ENCODE peak calls at places on chromosomes 16 and 17, in four cellular contexts. One of them, this sample, is unnamed. For H3F3A, the result is how much of the 10 kb centered on the place peaks cover.

GRCh38 chr16:84789431-84789830 is 30.4 kb upstream of the CRISPLD2 start:
- DNase-seq in MM.1S: no peak
- DNase-seq in PC-3: no peak
- DNase-seq in neural progenitor cell: no peak
- DNase-seq in this sample: no peak

GRCh38 chr17:47660064-47660492 is 10.4 kb downstream of the KPNB1 start:
- DNase-seq in MM.1S: peak
- DNase-seq in PC-3: no peak
- DNase-seq in neural progenitor cell: no peak
- DNase-seq in this sample: no peak

GRCh38 chr17:182164-182751 is 808 bp upstream of the DOC2B start:
- DNase-seq in MM.1S: no peak
- DNase-seq in PC-3: no peak
- DNase-seq in neural progenitor cell: no peak
- DNase-seq in this sample: no peak

GRCh38 chr16:5640883-5641282 is 543.3 kb upstream of the EEF2KMT start:
- DNase-seq in MM.1S: no peak
- DNase-seq in PC-3: no peak
- DNase-seq in neural progenitor cell: no peak
- DNase-seq in this sample: no peak

GRCh38 chr17:36036240-36036639 is 18.5 kb upstream of the CCL23 start:
- DNase-seq in MM.1S: no peak
- DNase-seq in PC-3: no peak
- DNase-seq in neural progenitor cell: no peak
- DNase-seq in this sample: no peak

GRCh38 chr16:21203155-21203797 is 8.1 kb downstream of the ZP2 start:
- DNase-seq in MM.1S: no peak
- DNase-seq in PC-3: no peak
- DNase-seq in neural progenitor cell: no peak
- DNase-seq in this sample: no peak

GRCh38 chr16:15899538-15900100 is 11.2 kb upstream of the CEP20 start:
- DNase-seq in MM.1S: no peak
- DNase-seq in PC-3: peak
- DNase-seq in neural progenitor cell: no peak
- DNase-seq in this sample: peak

GRCh38 chr16:86029131-86029741 is 130.3 kb downstream of the IRF8 start:
- DNase-seq in MM.1S: no peak
- DNase-seq in PC-3: no peak
- DNase-seq in neural progenitor cell: no peak
- DNase-seq in this sample: no peak

GRCh38 chr16:66842765-66843164 is 1.4 kb upstream of the CA7 start:
- DNase-seq in MM.1S: no peak
- DNase-seq in PC-3: no peak
- DNase-seq in neural progenitor cell: no peak
- DNase-seq in this sample: no peak

GRCh38 chr16:3689731-3690130 is 27.6 kb downstream of the TRAP1 start:
- DNase-seq in MM.1S: no peak
- DNase-seq in PC-3: no peak
- DNase-seq in neural progenitor cell: no peak
- DNase-seq in this sample: no peak

GRCh38 chr17:79838541-79839274 is 532 bp downstream of the CBX4 start:
- DNase-seq in MM.1S: peak
- DNase-seq in PC-3: peak
- DNase-seq in neural progenitor cell: peak
- DNase-seq in this sample: no peak

GRCh38 chr17:77279448-77280303 is 138.9 kb downstream of the SEC14L1 start:
- DNase-seq in MM.1S: no peak
- DNase-seq in PC-3: peak
- DNase-seq in neural progenitor cell: peak
- DNase-seq in this sample: peak

GRCh38 chr16:52953215-52953614 is 99.5 kb downstream of the CHD9NB start:
- DNase-seq in MM.1S: no peak
- DNase-seq in PC-3: no peak
- DNase-seq in neural progenitor cell: no peak
- DNase-seq in this sample: no peak

GRCh38 chr16:54356391-54356790 is 69.8 kb upstream of the IRX3 start:
- DNase-seq in MM.1S: no peak
- DNase-seq in PC-3: no peak
- DNase-seq in neural progenitor cell: no peak
- DNase-seq in this sample: no peak

GRCh38 chr16:50878966-50879615 is 137.2 kb downstream of the CYLD start:
- DNase-seq in MM.1S: no peak
- DNase-seq in PC-3: no peak
- DNase-seq in neural progenitor cell: peak
- DNase-seq in this sample: no peak

GRCh38 chr16:29974291-29975133 is 844 bp downstream of the TAOK2 start:
- DNase-seq in MM.1S: no peak
- DNase-seq in PC-3: peak
- DNase-seq in neural progenitor cell: peak
- DNase-seq in this sample: no peak

GRCh38 chr17:66673668-66674276 is 161.1 kb upstream of the CACNG5 start:
- DNase-seq in MM.1S: peak
- DNase-seq in PC-3: peak
- DNase-seq in neural progenitor cell: peak
- DNase-seq in this sample: peak

GRCh38 chr16:20743591-20743990 is 2.0 kb upstream of the THUMPD1 start:
- DNase-seq in MM.1S: no peak
- DNase-seq in PC-3: no peak
- DNase-seq in neural progenitor cell: no peak
- DNase-seq in this sample: no peak

DNA sequence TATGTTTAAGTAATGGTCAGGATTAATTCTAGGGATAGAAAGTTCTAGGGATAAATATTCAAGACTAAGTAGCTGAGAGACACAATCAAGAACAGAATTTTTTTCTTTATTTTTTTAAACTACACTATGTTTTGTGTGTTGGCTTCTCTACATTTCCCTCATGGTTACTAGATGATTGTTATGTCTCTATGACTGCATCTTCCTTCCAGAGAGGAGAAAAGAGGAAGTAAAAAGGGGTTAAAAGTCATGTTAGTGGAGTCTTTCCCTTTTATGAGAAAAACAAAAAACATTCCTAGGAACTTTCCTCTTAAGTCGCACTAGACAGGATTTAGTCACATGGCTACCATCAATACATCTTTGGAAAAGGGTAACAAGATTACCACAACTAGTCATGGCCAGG is 375.0 kb downstream of the KCNJ2 start:
- DNase-seq in MM.1S: no peak
- DNase-seq in PC-3: no peak
- DNase-seq in neural progenitor cell: no peak
- DNase-seq in this sample: no peak
- H3K27ac ChIP-seq in MM.1S: no peak
- H3K27ac ChIP-seq in PC-3: no peak
- H3K27ac ChIP-seq in neural progenitor cell: no peak
- H3K27ac ChIP-seq in this sample: no peak

GRCh38 chr16:88753191-88753590 is 31.8 kb downstream of the PIEZO1 start:
- DNase-seq in MM.1S: no peak
- DNase-seq in PC-3: no peak
- DNase-seq in neural progenitor cell: no peak
- DNase-seq in this sample: no peak
- H3F3A ChIP-seq in MM.1S: under half
- H3F3A ChIP-seq in PC-3: under half
- H3F3A ChIP-seq in neural progenitor cell: under half
- H3F3A ChIP-seq in this sample: under half

GRCh38 chr17:74214642-74215331 is 1.4 kb downstream of the TTYH2 start:
- DNase-seq in MM.1S: no peak
- DNase-seq in PC-3: no peak
- DNase-seq in neural progenitor cell: no peak
- DNase-seq in this sample: no peak

GRCh38 chr17:74212262-74212912 is 984 bp upstream of the TTYH2 start:
- DNase-seq in MM.1S: no peak
- DNase-seq in PC-3: peak
- DNase-seq in neural progenitor cell: peak
- DNase-seq in this sample: no peak

GRCh38 chr17:74213897-74214386 is 571 bp downstream of the TTYH2 start:
- DNase-seq in MM.1S: no peak
- DNase-seq in PC-3: no peak
- DNase-seq in neural progenitor cell: peak
- DNase-seq in this sample: no peak

GRCh38 chr17:74211929-74212261 is 1.5 kb upstream of the TTYH2 start:
- DNase-seq in MM.1S: no peak
- DNase-seq in PC-3: no peak
- DNase-seq in neural progenitor cell: no peak
- DNase-seq in this sample: no peak

DNA sequence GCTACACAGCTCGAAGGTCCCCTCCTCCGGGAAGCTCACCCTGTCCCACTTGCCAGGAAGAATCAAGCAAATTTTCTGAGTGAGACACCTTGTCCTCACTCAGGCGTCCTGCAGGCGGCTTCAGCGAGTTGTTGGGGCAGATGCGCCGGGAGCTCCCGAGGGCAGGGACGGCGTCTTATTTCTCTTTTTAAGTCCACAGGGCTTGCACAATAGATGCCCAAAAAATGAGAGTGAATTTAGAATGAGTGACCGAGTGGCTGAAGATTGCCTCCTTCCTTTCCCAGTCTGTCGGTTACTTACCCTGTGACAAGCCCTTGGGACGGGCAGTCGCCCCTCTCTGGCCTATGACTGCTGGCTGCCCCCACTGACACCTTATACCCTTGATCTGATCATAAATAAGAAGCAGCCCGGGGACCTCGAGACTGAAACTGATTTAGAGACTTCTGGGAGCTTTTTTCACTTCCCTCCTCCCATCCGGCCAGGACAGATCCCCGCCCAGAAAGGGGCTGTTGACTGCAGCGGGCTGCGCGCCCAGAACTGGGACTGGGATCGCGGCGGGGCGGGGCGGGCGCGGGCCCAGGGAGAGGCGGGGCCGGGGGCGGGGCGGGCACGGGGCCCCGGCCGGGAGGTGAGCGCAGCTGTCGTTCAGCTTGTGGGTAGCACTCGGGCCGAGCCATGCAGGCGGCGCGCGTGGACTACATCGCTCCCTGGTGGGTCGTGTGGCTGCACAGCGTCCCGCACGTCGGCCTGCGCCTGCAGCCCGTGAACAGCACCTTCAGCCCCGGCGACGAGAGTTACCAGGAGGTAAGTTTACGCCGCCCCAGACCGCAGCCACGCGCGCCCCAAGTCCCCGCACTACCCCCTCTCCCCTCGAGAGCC is at the start of gene TTYH2:
- DNase-seq in MM.1S: peak
- DNase-seq in PC-3: peak
- DNase-seq in neural progenitor cell: peak
- DNase-seq in this sample: peak
- TF ChIP-seq CTCF in MM.1S: peak
- TF ChIP-seq CTCF in PC-3: peak
- TF ChIP-seq CTCF in neural progenitor cell: peak
- TF ChIP-seq CTCF in this sample: no peak

GRCh38 chr16:27549857-27550581 is at the start of the genes GTF3C1 and KATNIP:
- DNase-seq in MM.1S: peak
- DNase-seq in PC-3: peak
- DNase-seq in neural progenitor cell: peak
- DNase-seq in this sample: peak
- H3K27ac ChIP-seq in MM.1S: peak
- H3K27ac ChIP-seq in PC-3: peak
- H3K27ac ChIP-seq in neural progenitor cell: no peak
- H3K27ac ChIP-seq in this sample: peak